ENCODE peak calls at places on chromosomes 2 and 18, in eight cellular contexts. H, L, X, C, Y, S, J and A are unnamed samples.

GRCh38 chr2:84919885-84920580 is 14.6 kb downstream of the TMSB10 start:
- DNase-seq in H (peak), C (no peak), Y (no peak), X (peak), S (peak), J (peak), L (peak), A (no peak)

GRCh38 chr2:170266358-170266757 is 88.4 kb downstream of the MYO3B start:
- DNase-seq in L (no peak), C (no peak), X (no peak), S (no peak), H (no peak), Y (no peak), J (no peak), A (no peak)

GRCh38 chr2:149394864-149395263 is 64.5 kb downstream of the LYPD6 start:
- DNase-seq in S (no peak), H (no peak), X (no peak), J (peak), L (peak), Y (no peak), C (no peak), A (no peak)

GRCh38 chr2:95043300-95043786 is 17.8 kb downstream of the MAL start:
- DNase-seq in S (no peak), C (peak), J (no peak), H (peak), X (no peak), L (peak), Y (no peak), A (no peak)

GRCh38 chr2:235416816-235417499 is 76.9 kb upstream of the AGAP1 start:
- DNase-seq in S (peak), X (no peak), H (no peak), C (no peak), Y (no peak), J (peak), L (no peak), A (no peak)

GRCh38 chr2:152525277-152525838 is 190.4 kb downstream of the FMNL2 start:
- DNase-seq in X (no peak), C (peak), H (no peak), L (peak), J (no peak), S (peak), Y (no peak), A (no peak)

GRCh38 chr2:239330836-239331235 is 70.0 kb downstream of the HDAC4 start:
- DNase-seq in H (no peak), X (no peak), C (no peak), J (no peak), Y (no peak), L (no peak), S (no peak), A (no peak)

GRCh38 chr2:27442282-27442980 is at the start of gene KRTCAP3:
- DNase-seq in S (no peak), L (peak), J (no peak), C (peak), H (peak), Y (peak), X (peak), A (peak)

GRCh38 chr2:10449481-10449831 is 1.3 kb upstream of the ODC1 start:
- DNase-seq in S (no peak), C (no peak), X (no peak), Y (no peak), H (no peak), L (no peak), J (no peak), A (no peak)

GRCh38 chr2:217789003-217789735 is 213.6 kb downstream of the TNS1 start:
- DNase-seq in X (peak), S (peak), J (no peak), Y (peak), H (peak), C (peak), L (peak), A (peak)

GRCh38 chr2:100935372-100935752 is 66.7 kb upstream of the RPL31 start:
- DNase-seq in X (no peak), J (no peak), H (no peak), S (no peak), Y (no peak), L (no peak), C (no peak), A (no peak)

GRCh38 chr18:49597556-49597955 is 35.7 kb downstream of the LIPG start:
- DNase-seq in S (no peak), X (no peak), Y (no peak), C (no peak), J (no peak), L (no peak), H (no peak), A (no peak)

GRCh38 chr18:13252696-13253410 is 34.3 kb downstream of the LDLRAD4 start:
- DNase-seq in J (no peak), H (no peak), L (no peak), Y (no peak), S (no peak), X (no peak), C (no peak), A (no peak)

GRCh38 chr2:58972737-58973136 is 731.6 kb upstream of the FANCL start:
- DNase-seq in H (no peak), J (no peak), S (no peak), Y (no peak), X (no peak), C (no peak), L (no peak), A (no peak)

GRCh38 chr2:46122971-46123365 is 174.2 kb upstream of the EPAS1 start:
- DNase-seq in L (no peak), X (no peak), J (no peak), H (no peak), S (no peak), Y (no peak), C (no peak), A (no peak)

GRCh38 chr2:223835701-223836532 is 1.5 kb downstream of the AP1S3 start:
- DNase-seq in L (peak), J (no peak), H (peak), S (no peak), C (peak), Y (no peak), X (peak), A (peak)

GRCh38 chr2:201795608-201796477 is 10.5 kb upstream of the CDK15 start:
- DNase-seq in S (peak), L (peak), H (peak), J (no peak), Y (peak), C (no peak), X (peak), A (no peak)

GRCh38 chr18:36899289-36899688 is 70.4 kb downstream of the KIAA1328 start:
- DNase-seq in J (no peak), Y (no peak), H (peak), S (peak), L (peak), X (peak), C (no peak), A (no peak)

GRCh38 chr2:86031606-86032005 is 74.1 kb downstream of the POLR1A start:
- DNase-seq in Y (no peak), S (no peak), J (no peak), C (no peak), X (no peak), H (no peak), L (no peak), A (no peak)

GRCh38 chr2:30934071-30934470 is 126.8 kb upstream of the CAPN13 start:
- DNase-seq in C (no peak), L (no peak), Y (no peak), J (no peak), H (no peak), X (no peak), S (no peak), A (no peak)

GRCh38 chr2:30938196-30938595 is 130.9 kb upstream of the CAPN13 start:
- DNase-seq in Y (no peak), J (no peak), S (no peak), C (no peak), L (no peak), H (no peak), X (no peak), A (no peak)

GRCh38 chr2:30935795-30936194 is 128.5 kb upstream of the CAPN13 start:
- DNase-seq in C (no peak), Y (no peak), J (no peak), H (no peak), L (no peak), S (no peak), X (no peak), A (no peak)

GRCh38 chr2:30939354-30939753 is 132.1 kb upstream of the CAPN13 start:
- DNase-seq in L (no peak), H (no peak), C (no peak), J (no peak), Y (no peak), X (no peak), S (no peak), A (no peak)

DNA sequence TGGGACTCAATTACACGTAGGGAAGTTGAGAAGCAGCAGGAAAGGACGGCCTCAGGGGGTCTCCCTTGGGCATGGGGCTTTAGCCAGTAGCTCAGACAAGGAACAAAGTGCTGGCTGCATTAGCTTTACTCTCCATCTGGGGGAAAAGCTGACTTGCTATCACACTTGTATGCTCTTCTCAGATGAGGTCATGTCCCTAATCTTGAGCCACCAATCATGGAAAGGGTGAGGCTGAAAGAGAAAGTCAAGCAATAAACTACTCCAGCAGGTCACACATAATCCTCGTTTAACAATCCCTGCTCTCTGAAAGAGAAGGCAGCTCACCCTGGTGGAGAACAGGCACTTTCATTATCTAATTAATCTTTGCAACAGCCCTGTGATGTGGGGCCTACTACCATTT is 129.7 kb upstream of the CAPN13 start:
- DNase-seq in X (no peak), J (no peak), C (no peak), L (no peak), Y (no peak), H (no peak), S (no peak), A (no peak)
- TF ChIP-seq CTCF in X (no peak), J (no peak), C (no peak), L (no peak), Y (no peak), H (no peak), S (no peak), A (no peak)

DNA sequence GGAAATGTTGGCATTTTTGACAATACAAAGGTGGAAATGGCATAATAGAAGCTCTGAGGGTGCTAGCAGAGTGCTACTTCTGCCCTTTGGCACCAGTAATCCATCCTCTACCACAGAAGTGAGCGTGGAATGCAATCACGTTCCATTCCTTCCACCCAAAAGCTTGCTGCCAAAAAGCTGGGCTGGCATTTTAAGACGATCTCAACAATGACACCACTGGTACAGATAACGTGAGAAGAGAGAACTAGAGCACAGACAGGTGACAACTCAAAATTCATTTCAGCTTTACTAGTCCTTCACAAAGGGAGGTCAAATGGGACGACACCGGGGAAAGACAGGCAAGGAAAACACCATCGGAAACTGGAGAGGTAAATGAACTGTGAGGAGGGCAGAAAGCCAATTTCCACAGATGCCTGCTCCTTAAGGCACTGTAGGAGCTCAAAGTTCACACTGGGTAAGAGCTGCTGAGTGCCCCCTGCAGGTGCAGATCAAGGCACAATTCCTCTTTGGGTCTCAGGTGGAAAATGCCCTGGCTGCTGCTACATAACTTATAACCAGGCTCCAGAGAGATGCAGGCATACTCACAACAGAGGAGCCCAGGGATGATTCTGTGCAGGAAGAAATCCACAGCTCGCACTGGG is 50.7 kb upstream of the RNU4ATAC start:
- DNase-seq in J (no peak), S (peak), C (peak), X (peak), L (no peak), H (no peak), Y (no peak), A (no peak)
- TF ChIP-seq CTCF in J (peak), S (peak), C (no peak), X (peak), L (peak), H (no peak), Y (no peak), A (no peak)

DNA sequence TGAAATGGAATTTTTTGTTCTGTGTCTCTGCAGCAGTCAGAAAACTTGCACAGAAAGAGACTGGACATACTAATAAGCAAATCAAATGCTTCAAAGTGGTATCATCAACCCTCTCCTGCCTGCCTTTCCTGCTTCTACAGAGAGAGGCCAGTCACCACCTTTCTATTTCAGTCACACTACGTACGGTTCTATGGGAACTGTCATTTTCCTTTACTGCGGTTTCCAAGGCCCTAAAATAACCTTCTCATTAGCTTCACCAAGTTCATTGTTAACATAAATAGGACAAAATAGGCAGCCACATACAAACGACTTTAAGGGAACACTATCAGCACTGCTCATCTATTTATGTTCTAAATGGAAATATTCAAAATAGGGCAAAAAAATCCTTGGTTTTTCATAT is 86.6 kb downstream of the METTL8 start:
- DNase-seq in S (no peak), J (no peak), C (no peak), H (peak), L (no peak), Y (no peak), X (peak), A (no peak)
- TF ChIP-seq CTCF in S (no peak), J (no peak), C (no peak), H (no peak), L (no peak), Y (no peak), X (no peak), A (no peak)

DNA sequence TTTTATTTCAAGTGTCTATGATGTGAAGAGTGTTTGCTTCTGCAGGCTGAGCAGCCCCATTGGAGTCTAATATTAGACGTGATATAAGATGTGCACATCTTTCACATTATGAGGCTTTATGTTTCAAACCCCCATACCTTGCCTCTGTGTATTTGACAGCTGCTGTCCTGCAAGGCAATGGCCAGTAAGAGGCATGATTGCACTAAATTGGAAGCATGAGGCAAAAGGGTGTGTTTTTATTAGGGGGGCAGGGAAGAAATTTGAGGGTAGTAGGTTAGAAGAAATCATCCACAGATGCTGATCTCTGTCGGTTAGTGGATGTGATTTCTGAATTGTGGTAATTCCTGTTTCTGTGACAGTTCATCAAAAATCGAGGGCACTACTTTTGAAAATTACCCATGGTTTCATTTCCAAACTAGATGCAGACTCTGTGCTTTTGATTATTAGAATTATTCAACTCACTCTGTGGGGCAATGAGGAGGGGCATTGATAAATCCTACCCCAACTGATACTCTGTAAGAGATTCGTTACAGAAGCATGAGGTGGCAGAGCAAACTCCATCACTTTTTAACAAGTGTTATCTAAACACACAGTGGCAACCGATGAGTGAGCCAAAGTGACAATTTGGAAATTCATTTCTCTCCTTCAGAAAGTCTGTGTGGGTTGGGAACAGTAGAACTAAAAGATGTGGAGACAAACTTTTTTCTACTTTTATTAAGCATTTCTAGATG is 452.9 kb downstream of the ARHGAP15 start:
- DNase-seq in X (no peak), H (no peak), J (no peak), L (peak), Y (no peak), S (no peak), C (no peak), A (no peak)
- TF ChIP-seq CTCF in X (no peak), H (no peak), J (no peak), L (peak), Y (no peak), S (peak), C (no peak), A (no peak)

DNA sequence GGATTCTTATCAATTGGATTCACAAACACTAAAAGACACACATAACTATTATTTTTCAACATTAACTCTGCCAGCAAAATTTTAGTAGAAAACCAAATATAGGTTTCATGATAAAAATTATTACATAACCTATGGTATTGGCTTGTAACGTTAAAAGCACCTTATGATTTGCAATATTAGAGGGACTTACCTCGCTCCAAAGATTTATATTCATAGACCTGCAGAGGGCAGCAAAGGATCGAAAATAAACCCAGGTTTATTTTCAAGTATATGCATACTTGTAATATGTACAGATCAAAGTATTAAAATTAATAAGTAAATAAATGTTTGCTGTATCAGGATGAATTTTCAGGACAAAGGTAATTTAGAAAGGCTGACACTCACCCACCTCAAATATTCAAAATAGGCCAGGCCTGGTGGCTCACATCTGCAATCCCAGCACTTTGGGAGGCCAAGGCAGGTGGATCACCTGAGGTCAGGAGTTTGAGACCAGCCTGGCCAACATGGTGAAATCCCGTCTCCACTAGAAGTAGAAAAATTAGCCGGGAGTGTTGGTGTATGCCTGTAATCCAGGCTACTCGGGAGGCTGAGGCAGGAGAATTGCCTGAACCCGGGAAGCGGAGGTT is 45.3 kb downstream of the LRPPRC start:
- DNase-seq in L (peak), C (no peak), J (no peak), X (peak), Y (peak), H (peak), S (peak), A (no peak)
- TF ChIP-seq CTCF in L (peak), C (peak), J (peak), X (peak), Y (peak), H (no peak), S (peak), A (no peak)

GRCh38 chr2:219010162-219010756 is 17.0 kb upstream of the CRYBA2 start:
- DNase-seq in L (peak), Y (no peak), C (no peak), J (no peak), S (peak), H (peak), X (peak), A (no peak)
- TF ChIP-seq CTCF in L (peak), Y (no peak), C (peak), J (peak), S (peak), H (peak), X (peak), A (no peak)